ENCODE peak calls at places on chromosomes 12 and 14, in five cellular contexts. One of them, this sample, is unnamed.

GRCh38 chr12:10361622-10362021 is 28.2 kb downstream of the KLRK1 start:
- DNase-seq in EH: peak; percentile 31
- DNase-seq in psoas muscle: no peak
- DNase-seq in colonic mucosa: no peak
- DNase-seq in nephron progenitor cell: no peak
- DNase-seq in this sample: no peak

GRCh38 chr12:115407036-115407435 is 723.1 kb upstream of the TBX3 start:
- DNase-seq in nephron progenitor cell: no peak
- DNase-seq in colonic mucosa: no peak
- DNase-seq in psoas muscle: no peak
- DNase-seq in EH: no peak
- DNase-seq in this sample: no peak

GRCh38 chr14:23589606-23590005 is 11.0 kb upstream of the JPH4 start:
- DNase-seq in EH: no peak
- DNase-seq in nephron progenitor cell: no peak
- DNase-seq in psoas muscle: no peak
- DNase-seq in colonic mucosa: no peak
- DNase-seq in this sample: no peak

GRCh38 chr14:23442721-23443356 is 7.4 kb upstream of the MYH7 start:
- DNase-seq in EH: no peak
- DNase-seq in nephron progenitor cell: no peak
- DNase-seq in colonic mucosa: no peak
- DNase-seq in psoas muscle: no peak
- DNase-seq in this sample: no peak

GRCh38 chr12:132315951-132316350 is 13.4 kb downstream of the GALNT9 start:
- DNase-seq in colonic mucosa: no peak
- DNase-seq in psoas muscle: peak; percentile 23
- DNase-seq in EH: no peak
- DNase-seq in nephron progenitor cell: no peak
- DNase-seq in this sample: no peak

GRCh38 chr12:60269611-60270269 is 673.9 kb downstream of the SLC16A7 start:
- DNase-seq in EH: no peak
- DNase-seq in nephron progenitor cell: no peak
- DNase-seq in psoas muscle: no peak
- DNase-seq in colonic mucosa: no peak
- DNase-seq in this sample: no peak

GRCh38 chr14:26577711-26578110 is 20.1 kb downstream of the NOVA1 start:
- DNase-seq in psoas muscle: no peak
- DNase-seq in colonic mucosa: no peak
- DNase-seq in EH: no peak
- DNase-seq in nephron progenitor cell: no peak
- DNase-seq in this sample: no peak

GRCh38 chr14:73713804-73714655 is at the start of gene PNMA1:
- DNase-seq in colonic mucosa: peak; percentile 87
- DNase-seq in nephron progenitor cell: peak; percentile 94
- DNase-seq in EH: peak; percentile 87
- DNase-seq in psoas muscle: peak; percentile 91
- DNase-seq in this sample: peak; percentile 91

GRCh38 chr12:106093246-106093645 is 45.5 kb downstream of the NUAK1 start:
- DNase-seq in psoas muscle: no peak
- DNase-seq in nephron progenitor cell: no peak
- DNase-seq in EH: peak; percentile 40
- DNase-seq in colonic mucosa: no peak
- DNase-seq in this sample: no peak

GRCh38 chr14:21347201-21347600 is 36.6 kb downstream of the SUPT16H start:
- DNase-seq in EH: no peak
- DNase-seq in colonic mucosa: no peak
- DNase-seq in nephron progenitor cell: no peak
- DNase-seq in psoas muscle: no peak
- DNase-seq in this sample: no peak

GRCh38 chr12:62530596-62530995 is 64.0 kb downstream of the MON2 start:
- DNase-seq in nephron progenitor cell: no peak
- DNase-seq in EH: peak; percentile 93
- DNase-seq in colonic mucosa: no peak
- DNase-seq in psoas muscle: no peak
- DNase-seq in this sample: no peak

GRCh38 chr12:21559855-21560569 is 33.9 kb downstream of the SPX start:
- DNase-seq in colonic mucosa: no peak
- DNase-seq in EH: peak; percentile 11
- DNase-seq in psoas muscle: no peak
- DNase-seq in nephron progenitor cell: no peak
- DNase-seq in this sample: peak; percentile 27

GRCh38 chr12:75481774-75482173 is 1.2 kb downstream of the GLIPR1 start:
- DNase-seq in EH: peak; percentile 52
- DNase-seq in psoas muscle: no peak
- DNase-seq in colonic mucosa: no peak
- DNase-seq in nephron progenitor cell: no peak
- DNase-seq in this sample: peak; percentile 91